ENCODE peak calls at places on chromosomes 4 and X, in six cellular contexts. K is GM23338; A is CD4-positive, alpha-beta T cell; B is bronchial epithelial cell; Q is WTC11; S is A549. E is an unnamed sample.
A peak's percentile ranks its signal among the peaks of the same experiment; 100 is the strongest.

GRCh38 chr4:47717173-47717572 is 120.7 kb downstream of the CORIN start:
- DNase-seq in Q (no peak), S (no peak), K (peak; percentile 45), A (no peak), B (no peak), E (no peak)

GRCh38 chrX:129755779-129756650 is 17.2 kb downstream of the XPNPEP2 start:
- DNase-seq in S (no peak), A (no peak), K (peak; percentile 55), B (no peak), Q (peak; percentile 43), E (no peak)

GRCh38 chr4:102343964-102344519 is 1.2 kb downstream of the SLC39A8 start:
- DNase-seq in A (no peak), S (no peak), K (no peak), Q (no peak), B (peak; percentile 70), E (peak; percentile 82)

GRCh38 chr4:70759126-70759525 is 37.4 kb downstream of the RUFY3 start:
- DNase-seq in Q (no peak), B (no peak), A (no peak), S (no peak), K (no peak), E (no peak)

GRCh38 chr4:48085821-48086602 is 48.0 kb downstream of the TXK start:
- DNase-seq in K (no peak), S (no peak), Q (no peak), A (no peak), B (no peak), E (peak; percentile 39)

GRCh38 chr4:149161247-149161646 is 654.4 kb downstream of the IQCM start:
- DNase-seq in Q (no peak), B (peak; percentile 57), K (no peak), A (no peak), S (no peak), E (peak; percentile 3)

GRCh38 chr4:150779707-150780106 is 197.8 kb downstream of the MAB21L2 start:
- DNase-seq in A (no peak), Q (no peak), S (no peak), K (no peak), B (no peak), E (no peak)

GRCh38 chr4:73221734-73222133 is 36.9 kb downstream of the ANKRD17 start:
- DNase-seq in Q (no peak), B (no peak), K (peak; percentile 51), S (no peak), A (no peak), E (no peak)

GRCh38 chr4:30863031-30863430 is 142.9 kb downstream of the PCDH7 start:
- DNase-seq in S (no peak), B (peak; percentile 50), K (no peak), A (no peak), Q (no peak), E (peak; percentile 20)

GRCh38 chr4:68250151-68250930 is 4.8 kb upstream of the TMPRSS11B start:
- DNase-seq in A (no peak), Q (no peak), S (no peak), B (peak; percentile 34), K (no peak), E (peak; percentile 41)

GRCh38 chr4:102734591-102735385 is 26.0 kb downstream of the MANBA start:
- DNase-seq in Q (no peak), A (no peak), B (peak; percentile 35), K (no peak), S (no peak), E (peak; percentile 23)

GRCh38 chrX:18833071-18833731 is 125.8 kb downstream of the PPEF1 start:
- DNase-seq in S (no peak), Q (no peak), K (peak; percentile 3), B (no peak), A (no peak), E (no peak)

GRCh38 chr4:10006236-10006603 is 15.1 kb downstream of the SLC2A9 start:
- DNase-seq in B (peak; percentile 94), K (no peak), Q (no peak), A (no peak), S (peak; percentile 66), E (peak; percentile 95)

GRCh38 chr4:18100657-18101056 is 79.1 kb upstream of the LCORL start:
- DNase-seq in K (no peak), Q (no peak), S (no peak), B (no peak), A (no peak), E (no peak)

DNA sequence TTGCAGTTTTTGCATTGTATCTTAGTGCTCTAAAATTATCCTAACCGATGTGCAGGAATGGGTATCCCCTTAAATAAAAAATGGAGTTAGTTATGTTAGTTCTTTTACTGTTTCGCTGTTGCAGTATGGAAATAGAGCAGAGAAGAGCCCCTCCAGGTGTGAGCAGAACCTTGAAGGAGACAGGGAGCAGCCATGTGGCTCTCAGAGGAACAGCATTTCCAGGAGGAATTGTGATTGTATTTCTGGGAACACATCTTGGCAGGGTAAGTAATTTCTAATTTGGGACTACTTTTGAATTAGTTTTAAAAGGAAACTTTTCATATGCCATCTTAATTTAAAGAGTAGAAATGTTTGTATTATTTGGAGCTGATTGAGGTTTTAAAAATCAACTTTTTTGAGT is 5.3 kb upstream of the CCDC158 start:
- DNase-seq in A (no peak), S (no peak), Q (no peak), K (peak; percentile 66), B (no peak), E (no peak)
- TF ChIP-seq CTCF in A (no peak), S (peak; percentile 18), Q (no peak), K (peak; percentile 69), B (peak; percentile 9), E (peak; percentile 31)

GRCh38 chr4:86935833-86936721 is 1.3 kb downstream of the AFF1 start:
- DNase-seq in Q (peak; percentile 74), A (peak; percentile 64), K (peak; percentile 91), B (peak; percentile 91), S (peak; percentile 74), E (peak; percentile 91)
- TF ChIP-seq CTCF in Q (no peak), A (no peak), K (no peak), B (no peak), S (no peak), E (no peak)

DNA sequence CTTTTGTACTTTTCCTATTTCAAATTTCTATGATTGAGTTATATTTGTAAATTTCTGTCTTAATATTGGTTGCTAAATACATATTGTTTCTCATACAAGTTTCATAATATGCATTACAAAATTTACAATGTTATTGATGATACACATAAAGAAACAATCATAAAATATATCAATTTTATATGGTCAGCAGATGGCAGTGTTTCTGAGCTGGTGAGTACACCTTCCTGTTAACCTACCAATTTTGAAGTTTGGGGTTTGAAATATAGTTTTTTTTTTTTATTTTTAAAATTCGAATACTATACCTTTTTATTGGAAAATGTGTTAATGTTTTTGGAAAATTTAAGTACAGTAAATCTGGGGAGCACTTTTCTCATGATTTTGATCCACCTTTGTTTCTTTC is 1953.1 kb upstream of the ADGRL3 start:
- DNase-seq in Q (no peak), K (peak; percentile 5), A (no peak), S (no peak), B (no peak), E (peak; percentile 1)
- TF ChIP-seq CTCF in Q (no peak), K (peak; percentile 53), A (no peak), S (peak; percentile 33), B (no peak), E (peak; percentile 24)

GRCh38 chrX:140053841-140054240 is 88.5 kb upstream of the CXorf66 start:
- DNase-seq in Q (peak; percentile 16), B (no peak), S (no peak), A (no peak), K (peak; percentile 35), E (no peak)

GRCh38 chrX:140057001-140057411 is 91.7 kb upstream of the CXorf66 start:
- DNase-seq in Q (peak; percentile 79), K (peak; percentile 88), S (peak; percentile 31), A (peak; percentile 7), B (peak; percentile 70), E (peak; percentile 79)
- TF ChIP-seq CTCF in Q (peak; percentile 77), K (peak; percentile 89), S (peak; percentile 68), A (peak; percentile 57), B (peak; percentile 79), E (peak; percentile 83)

DNA sequence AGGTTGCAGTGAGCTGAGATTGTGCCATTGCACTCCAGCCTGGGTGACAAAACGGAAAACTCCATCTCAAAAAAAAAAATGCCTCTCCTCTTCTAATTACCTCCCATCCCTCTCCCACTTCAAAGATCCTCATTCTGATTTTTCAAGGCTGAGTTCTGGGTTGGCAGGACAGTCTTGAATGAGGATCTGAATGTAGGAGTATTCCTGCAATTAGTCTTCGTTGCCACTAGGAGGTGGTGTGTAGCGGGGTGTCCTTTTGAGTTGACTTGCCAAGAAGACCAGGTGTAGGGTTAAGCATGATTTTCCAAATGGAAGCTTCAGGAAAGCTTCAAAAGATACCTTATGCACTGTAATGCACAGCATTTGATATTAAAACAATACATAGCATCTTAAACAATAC is 169.9 kb downstream of the ASMT start:
- DNase-seq in K (peak; percentile 3), S (no peak), Q (no peak), A (no peak), B (no peak), E (no peak)
- TF ChIP-seq CTCF in K (peak; percentile 56), S (peak; percentile 6), Q (peak; percentile 33), A (no peak), B (no peak), E (no peak)

GRCh38 chrX:131783555-131784338 is 239.4 kb upstream of the STK26 start:
- DNase-seq in S (no peak), K (no peak), Q (no peak), B (no peak), A (no peak), E (no peak)

GRCh38 chrX:131779313-131779712 is 235.4 kb downstream of the OR13H1 start:
- DNase-seq in S (no peak), A (no peak), Q (no peak), K (no peak), B (no peak), E (no peak)

DNA sequence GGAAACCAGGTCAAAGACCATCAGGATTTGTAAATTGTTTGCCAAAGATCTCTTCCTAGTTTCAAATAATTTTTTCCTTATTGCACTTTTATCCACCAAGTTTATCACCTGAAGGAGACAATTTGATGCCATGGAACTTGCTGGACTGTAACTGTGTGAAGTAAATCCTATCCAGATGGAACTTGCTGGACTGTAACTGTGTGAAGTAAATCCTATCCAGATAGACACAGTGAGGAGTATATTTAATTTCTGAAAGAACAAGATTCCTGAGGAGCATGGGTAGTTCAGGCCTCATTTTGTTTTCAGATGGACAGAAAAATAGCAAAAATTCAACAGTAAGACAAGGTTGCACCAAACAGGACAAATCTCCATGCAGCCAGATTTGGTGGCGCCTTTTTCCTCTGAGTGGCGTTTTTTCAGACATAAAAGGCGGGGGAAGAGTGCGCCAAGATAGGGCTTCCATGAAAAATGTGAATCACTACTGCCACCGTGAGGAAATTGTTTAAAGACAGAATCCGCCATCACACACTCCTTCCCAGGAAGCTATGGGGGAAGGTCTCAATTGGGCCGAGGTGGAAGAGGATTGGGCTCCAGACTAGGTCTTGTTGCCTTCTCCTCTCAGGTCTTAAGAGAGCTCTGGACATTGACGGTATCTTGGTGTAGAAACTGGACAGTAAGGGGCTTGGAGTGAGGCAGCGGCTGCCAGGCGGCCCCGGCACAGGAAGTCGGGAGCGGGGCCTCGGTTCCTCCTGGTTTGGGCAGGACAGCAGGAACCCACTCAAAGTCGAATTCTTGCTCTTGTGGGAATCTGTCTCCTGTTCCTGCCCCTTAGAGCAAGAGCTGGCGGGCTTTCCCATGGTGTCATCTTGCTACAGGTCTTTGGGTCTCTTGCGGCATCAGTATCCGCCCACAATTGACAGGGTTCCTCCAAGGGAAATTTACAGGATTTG is 234.7 kb downstream of the OR13H1 start:
- DNase-seq in B (no peak), Q (no peak), K (no peak), A (no peak), S (peak; percentile 46), E (no peak)
- TF ChIP-seq CTCF in B (no peak), Q (no peak), K (peak; percentile 3), A (no peak), S (peak; percentile 53), E (no peak)

GRCh38 chrX:114959729-114960128 is 57.7 kb downstream of the IL13RA2 start:
- DNase-seq in Q (no peak), B (peak; percentile 25), K (peak; percentile 32), S (no peak), A (no peak), E (peak; percentile 27)
- TF ChIP-seq CTCF in Q (no peak), B (peak; percentile 12), K (no peak), S (no peak), A (no peak), E (peak; percentile 24)